ENCODE peak calls at places on chromosomes 12 and 14, in five cellular contexts. A is iPS DF 19.7; T is AG09319; F is activated T-cell treated with anti-CD3 and anti-CD28 coated beads, Interleukin-2, amount 50 U/mL, for 72 hours; D is NCI-H1105 treated with DMSO at 0.1 percent for 48 hours. Y is an unnamed sample.

GRCh38 chr12:74619886-74620285 is 82.3 kb downstream of the ATXN7L3B start:
- DNase-seq in F (no peak), T (no peak), A (no peak), D (no peak), Y (no peak)

GRCh38 chr14:34356267-34356660 is 105.8 kb downstream of the SPTSSA start:
- DNase-seq in T (peak), D (no peak), F (no peak), A (no peak), Y (no peak)

GRCh38 chr12:130761537-130762318 is 45.6 kb upstream of the RIMBP2 start:
- DNase-seq in D (peak), A (no peak), T (no peak), F (peak), Y (peak)

GRCh38 chr12:99852666-99853065 is 132.1 kb downstream of the ANKS1B start:
- DNase-seq in T (no peak), A (no peak), F (no peak), D (no peak), Y (no peak)

GRCh38 chr14:102923920-102924486 is 1.5 kb downstream of the AMN start:
- DNase-seq in D (no peak), F (no peak), A (no peak), T (no peak), Y (no peak)

GRCh38 chr14:42023452-42023851 is 416.8 kb downstream of the LRFN5 start:
- DNase-seq in F (no peak), T (no peak), D (no peak), A (no peak), Y (no peak)

GRCh38 chr12:98895086-98895651 is 250.1 kb downstream of the APAF1 start:
- DNase-seq in D (peak), T (no peak), A (no peak), F (no peak), Y (no peak)

GRCh38 chr14:63512861-63513260 is 30.3 kb downstream of the PPP2R5E start:
- DNase-seq in A (no peak), T (no peak), F (no peak), D (no peak), Y (no peak)

GRCh38 chr12:53051058-53051880 is 1.4 kb downstream of the TNS2 start:
- DNase-seq in T (no peak), D (no peak), F (no peak), A (no peak), Y (no peak)

GRCh38 chr12:31959701-31960391 is 631 bp downstream of the RESF1 start:
- DNase-seq in F (peak), D (peak), T (peak), A (no peak), Y (peak)

GRCh38 chr12:13093191-13093849 is 10.1 kb downstream of the GSG1 start:
- DNase-seq in F (no peak), D (no peak), A (no peak), T (no peak), Y (no peak)

GRCh38 chr12:104433061-104433460 is 23.7 kb upstream of the CHST11 start:
- DNase-seq in T (no peak), F (no peak), D (no peak), A (no peak), Y (no peak)

GRCh38 chr12:75162845-75163244 is 46.8 kb downstream of the KCNC2 start:
- DNase-seq in A (no peak), D (no peak), F (no peak), T (no peak), Y (no peak)

GRCh38 chr14:76186318-76187027 is 34.8 kb downstream of the GPATCH2L start:
- DNase-seq in T (no peak), A (no peak), D (peak), F (no peak), Y (no peak)

GRCh38 chr12:99712281-99712680 is 64.7 kb downstream of the GARIN6 start:
- DNase-seq in A (no peak), F (no peak), T (no peak), D (no peak), Y (no peak)

GRCh38 chr14:103057028-103057371 is 349 bp downstream of the CDC42BPB start:
- DNase-seq in T (no peak), F (no peak), D (peak), A (no peak), Y (no peak)

GRCh38 chr12:6606331-6607131 is 648 bp downstream of the CHD4 start:
- DNase-seq in D (no peak), F (peak), T (no peak), A (no peak), Y (peak)

GRCh38 chr12:120231316-120232011 is 30.6 kb upstream of the RPLP0 start:
- DNase-seq in D (no peak), T (peak), A (peak), F (peak), Y (peak)

GRCh38 chr14:59698793-59699192 is 122.2 kb upstream of the CCDC175 start:
- DNase-seq in F (no peak), A (no peak), T (no peak), D (peak), Y (no peak)

GRCh38 chr14:56119221-56119967 is 1.2 kb downstream of the PELI2 start:
- DNase-seq in A (no peak), T (no peak), F (peak), D (peak), Y (peak)

GRCh38 chr12:107159384-107159900 is 66.1 kb upstream of the CRY1 start:
- DNase-seq in F (no peak), T (no peak), D (no peak), A (no peak), Y (no peak)

GRCh38 chr12:31582155-31582554 is 8.8 kb downstream of the DENND5B start:
- DNase-seq in T (no peak), F (no peak), A (no peak), D (no peak), Y (no peak)

GRCh38 chr14:74579447-74580274 is 32.4 kb downstream of the LTBP2 start:
- DNase-seq in D (no peak), A (no peak), T (no peak), F (peak), Y (peak)

GRCh38 chr12:1651946-1652345 is 22.9 kb downstream of the WNT5B start:
- DNase-seq in T (no peak), D (no peak), F (no peak), A (no peak), Y (no peak)

GRCh38 chr12:118271199-118271598 is 101.5 kb downstream of the TAOK3 start:
- DNase-seq in F (no peak), D (no peak), A (no peak), T (no peak), Y (no peak)

GRCh38 chr12:14937689-14938088 is 648 bp downstream of the ERP27 start:
- DNase-seq in D (no peak), F (no peak), A (no peak), T (no peak), Y (no peak)

GRCh38 chr14:69600304-69600891 is 11.0 kb upstream of the SUSD6 start:
- DNase-seq in A (no peak), T (no peak), F (no peak), D (no peak), Y (no peak)

GRCh38 chr12:46843811-46844210 is 18.0 kb upstream of the SLC38A4 start:
- DNase-seq in A (no peak), D (no peak), T (peak), F (no peak), Y (no peak)

GRCh38 chr14:32251530-32251929 is 48.5 kb upstream of the RNU6-8 start:
- DNase-seq in A (no peak), T (no peak), D (no peak), F (no peak), Y (no peak)

GRCh38 chr14:96072746-96073145 is 33.6 kb downstream of the C14orf132 start:
- DNase-seq in D (no peak), A (no peak), F (no peak), T (no peak), Y (no peak)

GRCh38 chr12:65490193-65490592 is 211.7 kb downstream of the MSRB3 start:
- DNase-seq in A (no peak), D (no peak), F (no peak), T (no peak), Y (no peak)

GRCh38 chr14:93019367-93019843 is 96.3 kb downstream of the ITPK1 start:
- DNase-seq in T (no peak), D (no peak), F (no peak), A (no peak), Y (no peak)

GRCh38 chr12:76030378-76031080 is 1.0 kb downstream of the PHLDA1 start:
- DNase-seq in F (peak), T (no peak), D (peak), A (no peak), Y (peak)

GRCh38 chr14:106508216-106508615 is 981.8 kb downstream of the TMEM121 start:
- DNase-seq in D (no peak), T (no peak), A (no peak), F (no peak), Y (peak)

GRCh38 chr12:92649511-92650227 is 53.1 kb upstream of the PLEKHG7 start:
- DNase-seq in F (peak), A (peak), D (peak), T (peak), Y (peak)

GRCh38 chr12:27176765-27177164 is 67.3 kb upstream of the STK38L start:
- DNase-seq in A (no peak), T (no peak), D (no peak), F (peak), Y (peak)

Y was measured in activated CD8-positive, alpha-beta T cell treated with anti-CD3 and anti-CD28 coated beads for 36 hours.